ENCODE peak calls at places on chromosomes 3 and 15, in six cellular contexts. E is activated CD4-positive, alpha-beta T cell treated with anti-CD3 and anti-CD28 coated beads, Interleukin-2, amount 50 U/mL, for 1 hour; Q is cerebellar cortex; S is cardiac fibroblast; B is activated T-cell treated with anti-CD3 and anti-CD28 coated beads, Interleukin-2, amount 50 U/mL, for 72 hours; A is stimulated activated naive CD8-positive, alpha-beta T cell treated with anti-CD3 and anti-CD28 coated beads, Interleukin-15, amount 100 ng/mL, for 72 hours. T is an unnamed sample.

GRCh38 chr3:14119651-14120050 is 5.0 kb downstream of the CHCHD4 start:
- DNase-seq in S (no peak), E (no peak), A (no peak), B (no peak), Q (no peak), T (no peak)

GRCh38 chr15:101372149-101372577 is 77.1 kb upstream of the SNRPA1 start:
- DNase-seq in Q (no peak), A (no peak), E (no peak), B (no peak), S (peak; percentile 73), T (no peak)

GRCh38 chr15:45091161-45091560 is 22.8 kb downstream of the DUOX2 start:
- DNase-seq in E (no peak), Q (no peak), A (no peak), S (peak; percentile 59), B (no peak), T (no peak)

GRCh38 chr3:64445318-64446300 is 220.3 kb upstream of the PRICKLE2 start:
- DNase-seq in A (no peak), S (no peak), Q (no peak), E (no peak), B (no peak), T (no peak)

GRCh38 chr3:49792371-49793150 is 6.2 kb upstream of the IP6K1 start:
- DNase-seq in B (no peak), E (no peak), A (no peak), Q (no peak), S (no peak), T (no peak)

GRCh38 chr3:138460536-138461205 is 26.3 kb downstream of the ESYT3 start:
- DNase-seq in B (no peak), S (no peak), E (no peak), Q (no peak), A (no peak), T (no peak)

GRCh38 chr15:90004671-90005070 is 3.5 kb downstream of the ZNF710 start:
- DNase-seq in A (no peak), B (peak; percentile 55), Q (no peak), S (peak; percentile 99), E (no peak), T (no peak)

GRCh38 chr3:52558436-52558835 is 22.0 kb downstream of the UQCC5 start:
- DNase-seq in S (no peak), A (no peak), E (no peak), Q (no peak), B (no peak), T (no peak)

GRCh38 chr3:195221015-195221853 is 49.7 kb downstream of the XXYLT1 start:
- DNase-seq in E (no peak), Q (no peak), S (no peak), A (no peak), B (no peak), T (no peak)

GRCh38 chr3:114666613-114667012 is 372.8 kb downstream of the TIGIT start:
- DNase-seq in B (no peak), S (peak; percentile 33), A (no peak), Q (no peak), E (no peak), T (no peak)

GRCh38 chr3:139764069-139764905 is 86.5 kb upstream of the NMNAT3 start:
- DNase-seq in E (no peak), B (no peak), A (no peak), S (peak; percentile 19), Q (no peak), T (no peak)

GRCh38 chr3:19190602-19191001 is 42.3 kb downstream of the KCNH8 start:
- DNase-seq in S (no peak), Q (no peak), B (no peak), E (no peak), A (no peak), T (no peak)

T was measured in activated T-helper 2 cell treated with anti-CD3 and anti-CD28 coated beads, Interferon-gamma antibody, Interleukin-2, Interleukin-4, amounts not matched to agents 10 μg/mL and 5 μg/mL and 100 μg/mL, durations not matched to agents 14 hours and 24 hours and 36 hours.